ENCODE peak calls at places on chromosomes 2 and 18, in eight cellular contexts. One of them, this sample, is unnamed.

GRCh38 chr2:147451902-147452515 is 392.8 kb upstream of the ACVR2A start:
- DNase-seq in neural progenitor cell: no peak
- DNase-seq in bronchial epithelial cell: peak
- DNase-seq in AG04450: no peak
- DNase-seq in cardiac muscle cell: no peak
- DNase-seq in dorsolateral prefrontal cortex: no peak
- DNase-seq in uterus: no peak
- DNase-seq in astrocyte of the cerebellum: no peak
- DNase-seq in this sample: no peak

GRCh38 chr2:36339819-36340218 is 15.8 kb upstream of the CRIM1 start:
- DNase-seq in neural progenitor cell: no peak
- DNase-seq in bronchial epithelial cell: no peak
- DNase-seq in AG04450: no peak
- DNase-seq in cardiac muscle cell: no peak
- DNase-seq in dorsolateral prefrontal cortex: no peak
- DNase-seq in uterus: no peak
- DNase-seq in astrocyte of the cerebellum: no peak
- DNase-seq in this sample: peak

GRCh38 chr2:149017116-149017985 is 21.1 kb upstream of the LYPD6B start:
- DNase-seq in neural progenitor cell: peak
- DNase-seq in bronchial epithelial cell: peak
- DNase-seq in AG04450: peak
- DNase-seq in cardiac muscle cell: peak
- DNase-seq in dorsolateral prefrontal cortex: peak
- DNase-seq in uterus: peak
- DNase-seq in astrocyte of the cerebellum: peak
- DNase-seq in this sample: peak

GRCh38 chr2:217918220-217919024 is 84.4 kb downstream of the TNS1 start:
- DNase-seq in neural progenitor cell: peak
- DNase-seq in bronchial epithelial cell: no peak
- DNase-seq in AG04450: no peak
- DNase-seq in cardiac muscle cell: no peak
- DNase-seq in dorsolateral prefrontal cortex: no peak
- DNase-seq in uterus: peak
- DNase-seq in astrocyte of the cerebellum: no peak
- DNase-seq in this sample: peak

GRCh38 chr18:58699551-58699950 is 28.3 kb downstream of the MALT1 start:
- DNase-seq in neural progenitor cell: no peak
- DNase-seq in bronchial epithelial cell: no peak
- DNase-seq in AG04450: no peak
- DNase-seq in cardiac muscle cell: no peak
- DNase-seq in dorsolateral prefrontal cortex: no peak
- DNase-seq in uterus: peak
- DNase-seq in astrocyte of the cerebellum: no peak
- DNase-seq in this sample: no peak

GRCh38 chr2:239596792-239597191 is 196.0 kb upstream of the HDAC4 start:
- DNase-seq in neural progenitor cell: no peak
- DNase-seq in bronchial epithelial cell: no peak
- DNase-seq in AG04450: no peak
- DNase-seq in cardiac muscle cell: no peak
- DNase-seq in dorsolateral prefrontal cortex: peak
- DNase-seq in uterus: no peak
- DNase-seq in astrocyte of the cerebellum: no peak
- DNase-seq in this sample: no peak

GRCh38 chr2:27888790-27889189 is 1.4 kb downstream of the RBKS start:
- DNase-seq in neural progenitor cell: no peak
- DNase-seq in bronchial epithelial cell: no peak
- DNase-seq in AG04450: no peak
- DNase-seq in cardiac muscle cell: peak
- DNase-seq in dorsolateral prefrontal cortex: no peak
- DNase-seq in uterus: no peak
- DNase-seq in astrocyte of the cerebellum: no peak
- DNase-seq in this sample: peak

GRCh38 chr2:226325541-226325940 is 474.1 kb downstream of the IRS1 start:
- DNase-seq in neural progenitor cell: peak
- DNase-seq in bronchial epithelial cell: peak
- DNase-seq in AG04450: no peak
- DNase-seq in cardiac muscle cell: peak
- DNase-seq in dorsolateral prefrontal cortex: no peak
- DNase-seq in uterus: no peak
- DNase-seq in astrocyte of the cerebellum: no peak
- DNase-seq in this sample: peak

GRCh38 chr2:37283207-37283606 is 41.4 kb downstream of the PRKD3 start:
- DNase-seq in neural progenitor cell: no peak
- DNase-seq in bronchial epithelial cell: peak
- DNase-seq in AG04450: peak
- DNase-seq in cardiac muscle cell: peak
- DNase-seq in dorsolateral prefrontal cortex: no peak
- DNase-seq in uterus: no peak
- DNase-seq in astrocyte of the cerebellum: peak
- DNase-seq in this sample: peak

GRCh38 chr2:109676346-109676897 is 62.3 kb downstream of the SOWAHC start:
- DNase-seq in neural progenitor cell: no peak
- DNase-seq in bronchial epithelial cell: peak
- DNase-seq in AG04450: no peak
- DNase-seq in cardiac muscle cell: no peak
- DNase-seq in dorsolateral prefrontal cortex: no peak
- DNase-seq in uterus: no peak
- DNase-seq in astrocyte of the cerebellum: no peak
- DNase-seq in this sample: no peak

GRCh38 chr2:181574321-181574720 is 82.6 kb downstream of the CERKL start:
- DNase-seq in neural progenitor cell: no peak
- DNase-seq in bronchial epithelial cell: no peak
- DNase-seq in AG04450: no peak
- DNase-seq in cardiac muscle cell: no peak
- DNase-seq in dorsolateral prefrontal cortex: no peak
- DNase-seq in uterus: no peak
- DNase-seq in astrocyte of the cerebellum: no peak
- DNase-seq in this sample: no peak

GRCh38 chr2:181037922-181038321 is 57.5 kb downstream of the UBE2E3 start:
- DNase-seq in neural progenitor cell: no peak
- DNase-seq in bronchial epithelial cell: peak
- DNase-seq in AG04450: peak
- DNase-seq in cardiac muscle cell: peak
- DNase-seq in dorsolateral prefrontal cortex: no peak
- DNase-seq in uterus: no peak
- DNase-seq in astrocyte of the cerebellum: no peak
- DNase-seq in this sample: peak

GRCh38 chr2:135732561-135732960 is 9.1 kb upstream of the UBXN4 start:
- DNase-seq in neural progenitor cell: no peak
- DNase-seq in bronchial epithelial cell: no peak
- DNase-seq in AG04450: no peak
- DNase-seq in cardiac muscle cell: no peak
- DNase-seq in dorsolateral prefrontal cortex: no peak
- DNase-seq in uterus: no peak
- DNase-seq in astrocyte of the cerebellum: no peak
- DNase-seq in this sample: no peak

GRCh38 chr2:49616800-49617199 is 462.5 kb upstream of the FSHR start:
- DNase-seq in neural progenitor cell: peak
- DNase-seq in bronchial epithelial cell: peak
- DNase-seq in AG04450: no peak
- DNase-seq in cardiac muscle cell: peak
- DNase-seq in dorsolateral prefrontal cortex: no peak
- DNase-seq in uterus: no peak
- DNase-seq in astrocyte of the cerebellum: peak
- DNase-seq in this sample: peak

GRCh38 chr2:55843096-55843991 is 80.2 kb downstream of the EFEMP1 start:
- DNase-seq in neural progenitor cell: no peak
- DNase-seq in bronchial epithelial cell: peak
- DNase-seq in AG04450: peak
- DNase-seq in cardiac muscle cell: peak
- DNase-seq in dorsolateral prefrontal cortex: no peak
- DNase-seq in uterus: peak
- DNase-seq in astrocyte of the cerebellum: peak
- DNase-seq in this sample: peak

GRCh38 chr2:182831097-182831496 is 35.3 kb downstream of the FRZB start:
- DNase-seq in neural progenitor cell: no peak
- DNase-seq in bronchial epithelial cell: no peak
- DNase-seq in AG04450: no peak
- DNase-seq in cardiac muscle cell: no peak
- DNase-seq in dorsolateral prefrontal cortex: no peak
- DNase-seq in uterus: no peak
- DNase-seq in astrocyte of the cerebellum: no peak
- DNase-seq in this sample: no peak

GRCh38 chr2:238697193-238698191 is 150.4 kb upstream of the TWIST2 start:
- DNase-seq in neural progenitor cell: no peak
- DNase-seq in bronchial epithelial cell: no peak
- DNase-seq in AG04450: no peak
- DNase-seq in cardiac muscle cell: no peak
- DNase-seq in dorsolateral prefrontal cortex: no peak
- DNase-seq in uterus: peak
- DNase-seq in astrocyte of the cerebellum: no peak
- DNase-seq in this sample: no peak

GRCh38 chr2:47815764-47816163 is 32.8 kb downstream of the MSH6 start:
- DNase-seq in neural progenitor cell: no peak
- DNase-seq in bronchial epithelial cell: no peak
- DNase-seq in AG04450: no peak
- DNase-seq in cardiac muscle cell: no peak
- DNase-seq in dorsolateral prefrontal cortex: no peak
- DNase-seq in uterus: no peak
- DNase-seq in astrocyte of the cerebellum: no peak
- DNase-seq in this sample: no peak

GRCh38 chr2:168002021-168002553 is 245.3 kb downstream of the STK39 start:
- DNase-seq in neural progenitor cell: peak
- DNase-seq in bronchial epithelial cell: peak
- DNase-seq in AG04450: no peak
- DNase-seq in cardiac muscle cell: peak
- DNase-seq in dorsolateral prefrontal cortex: no peak
- DNase-seq in uterus: no peak
- DNase-seq in astrocyte of the cerebellum: peak
- DNase-seq in this sample: peak

GRCh38 chr18:62071071-62071470 is 115.8 kb downstream of the PIGN start:
- DNase-seq in neural progenitor cell: no peak
- DNase-seq in bronchial epithelial cell: no peak
- DNase-seq in AG04450: no peak
- DNase-seq in cardiac muscle cell: no peak
- DNase-seq in dorsolateral prefrontal cortex: no peak
- DNase-seq in uterus: no peak
- DNase-seq in astrocyte of the cerebellum: no peak
- DNase-seq in this sample: no peak

DNA sequence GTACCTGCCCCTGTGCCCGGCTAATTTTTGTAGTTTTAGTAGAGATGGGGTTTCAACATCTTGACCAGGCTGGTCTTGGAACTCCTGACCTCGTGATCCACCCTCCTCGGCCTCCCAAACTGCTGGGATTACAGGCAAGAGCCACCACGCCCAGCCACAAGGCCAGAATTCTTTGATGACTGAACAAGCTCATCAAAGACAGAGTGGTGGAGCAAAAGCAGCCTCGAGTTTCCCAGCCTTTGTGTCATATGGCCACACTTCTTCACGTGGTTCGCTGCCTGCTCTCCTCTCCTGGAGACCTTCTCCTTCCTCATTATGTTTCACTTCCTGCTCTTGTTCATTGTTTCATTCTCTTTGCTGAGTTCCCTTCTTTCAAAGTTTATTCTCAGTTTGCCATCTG is 9.9 kb upstream of the NPC1 start:
- DNase-seq in neural progenitor cell: no peak
- DNase-seq in bronchial epithelial cell: no peak
- DNase-seq in AG04450: no peak
- DNase-seq in cardiac muscle cell: no peak
- DNase-seq in dorsolateral prefrontal cortex: no peak
- DNase-seq in uterus: no peak
- DNase-seq in astrocyte of the cerebellum: no peak
- DNase-seq in this sample: no peak
- TF ChIP-seq CTCF in neural progenitor cell: no peak
- TF ChIP-seq CTCF in bronchial epithelial cell: no peak
- TF ChIP-seq CTCF in AG04450: no peak
- TF ChIP-seq CTCF in cardiac muscle cell: no peak
- TF ChIP-seq CTCF in dorsolateral prefrontal cortex: no peak
- TF ChIP-seq CTCF in uterus: no peak
- TF ChIP-seq CTCF in astrocyte of the cerebellum: no peak
- TF ChIP-seq CTCF in this sample: no peak

DNA sequence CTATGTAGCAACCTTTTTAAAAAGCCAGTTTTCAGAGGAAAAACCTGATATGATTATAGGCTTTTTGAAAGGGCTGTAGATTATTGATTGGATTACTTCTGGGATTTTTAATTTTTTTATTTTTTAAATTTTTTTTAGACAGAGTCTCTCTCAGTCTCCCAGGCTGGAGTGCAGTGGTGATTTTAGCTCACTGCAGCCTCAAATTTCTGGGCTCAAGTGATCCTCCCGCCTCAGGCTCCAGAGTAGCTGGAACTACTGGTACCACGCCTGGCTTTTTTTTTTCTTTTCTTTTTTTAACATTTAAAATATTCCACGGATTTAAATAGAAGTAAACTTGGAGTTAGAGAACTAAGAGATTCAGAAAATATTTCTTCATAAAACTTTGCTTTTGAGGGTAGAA is 1.2 kb downstream of the MRPL19 start:
- DNase-seq in neural progenitor cell: no peak
- DNase-seq in bronchial epithelial cell: no peak
- DNase-seq in AG04450: no peak
- DNase-seq in cardiac muscle cell: no peak
- DNase-seq in dorsolateral prefrontal cortex: no peak
- DNase-seq in uterus: no peak
- DNase-seq in astrocyte of the cerebellum: no peak
- DNase-seq in this sample: no peak
- H3K4me3 ChIP-seq in neural progenitor cell: peak
- H3K4me3 ChIP-seq in bronchial epithelial cell: peak
- H3K4me3 ChIP-seq in AG04450: peak
- H3K4me3 ChIP-seq in cardiac muscle cell: peak
- H3K4me3 ChIP-seq in dorsolateral prefrontal cortex: peak
- H3K4me3 ChIP-seq in uterus: no peak
- H3K4me3 ChIP-seq in astrocyte of the cerebellum: peak
- H3K4me3 ChIP-seq in this sample: peak

GRCh38 chr2:222613715-222614331 is 42.1 kb downstream of the FARSB start:
- DNase-seq in neural progenitor cell: peak
- DNase-seq in bronchial epithelial cell: peak
- DNase-seq in AG04450: peak
- DNase-seq in cardiac muscle cell: peak
- DNase-seq in dorsolateral prefrontal cortex: no peak
- DNase-seq in uterus: no peak
- DNase-seq in astrocyte of the cerebellum: peak
- DNase-seq in this sample: peak
- TF ChIP-seq CTCF in neural progenitor cell: peak
- TF ChIP-seq CTCF in bronchial epithelial cell: peak
- TF ChIP-seq CTCF in AG04450: peak
- TF ChIP-seq CTCF in cardiac muscle cell: peak
- TF ChIP-seq CTCF in dorsolateral prefrontal cortex: peak
- TF ChIP-seq CTCF in uterus: peak
- TF ChIP-seq CTCF in astrocyte of the cerebellum: peak
- TF ChIP-seq CTCF in this sample: peak

DNA sequence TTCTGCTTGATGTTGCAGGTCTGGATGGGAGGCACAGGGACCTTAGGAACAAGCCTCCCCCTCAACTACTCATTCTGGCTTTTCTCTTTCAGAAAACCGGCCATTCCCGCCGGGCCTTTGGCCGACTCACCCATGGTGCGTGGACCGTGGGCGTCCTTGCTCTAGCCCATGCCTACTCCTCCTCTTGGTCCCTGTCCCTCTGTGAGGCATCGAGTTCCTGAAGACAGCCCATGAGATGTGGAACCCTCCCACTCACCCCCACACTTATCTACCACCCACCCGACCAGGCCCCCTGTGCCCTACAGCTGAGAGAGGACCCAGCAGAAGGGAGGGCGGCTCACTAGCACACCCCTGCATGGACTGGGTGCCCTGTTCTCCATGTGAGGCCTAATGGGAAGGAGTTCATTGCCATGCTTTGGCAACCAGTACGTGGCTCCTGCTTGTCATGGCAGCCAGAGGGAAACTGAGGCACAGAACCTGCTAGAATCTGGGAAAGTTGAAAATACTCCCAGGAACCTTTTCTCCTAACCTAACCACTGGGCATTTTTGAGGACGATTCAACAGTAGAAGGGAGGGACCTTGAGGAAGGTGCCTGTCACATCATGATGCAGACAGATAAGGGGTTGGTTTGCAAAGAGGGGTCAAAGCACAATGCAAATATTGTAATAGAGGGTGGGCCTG is 8.5 kb downstream of the SPEG start:
- DNase-seq in neural progenitor cell: no peak
- DNase-seq in bronchial epithelial cell: no peak
- DNase-seq in AG04450: no peak
- DNase-seq in cardiac muscle cell: no peak
- DNase-seq in dorsolateral prefrontal cortex: no peak
- DNase-seq in uterus: no peak
- DNase-seq in astrocyte of the cerebellum: no peak
- DNase-seq in this sample: no peak
- H3K4me3 ChIP-seq in neural progenitor cell: peak
- H3K4me3 ChIP-seq in bronchial epithelial cell: no peak
- H3K4me3 ChIP-seq in AG04450: peak
- H3K4me3 ChIP-seq in cardiac muscle cell: no peak
- H3K4me3 ChIP-seq in dorsolateral prefrontal cortex: peak
- H3K4me3 ChIP-seq in uterus: peak
- H3K4me3 ChIP-seq in astrocyte of the cerebellum: peak
- H3K4me3 ChIP-seq in this sample: peak